ENCODE peak calls at places on chromosomes 16 and 17, in seven cellular contexts. One of them, this sample, is unnamed.

GRCh38 chr17:81253358-81254131 is 14.4 kb downstream of the NDUFAF8 start:
- DNase-seq in Peyer's patch: peak; percentile 47
- DNase-seq in IMR-90: peak; percentile 31
- DNase-seq in heart left ventricle: no peak
- DNase-seq in endodermal cell: peak; percentile 85
- DNase-seq in Panc1: peak; percentile 15
- DNase-seq in tibial artery: no peak
- DNase-seq in this sample: peak; percentile 61

GRCh38 chr17:40325156-40326013 is 16.4 kb downstream of the RARA start:
- DNase-seq in heart left ventricle: peak; percentile 18
- DNase-seq in tibial artery: no peak
- DNase-seq in Panc1: no peak
- DNase-seq in endodermal cell: no peak
- DNase-seq in IMR-90: no peak
- DNase-seq in Peyer's patch: no peak
- DNase-seq in this sample: no peak

GRCh38 chr17:1180958-1181768 is 1.4 kb upstream of the ABR start:
- DNase-seq in heart left ventricle: no peak
- DNase-seq in IMR-90: no peak
- DNase-seq in Peyer's patch: peak; percentile 77
- DNase-seq in Panc1: no peak
- DNase-seq in endodermal cell: peak; percentile 91
- DNase-seq in tibial artery: no peak
- DNase-seq in this sample: no peak

GRCh38 chr16:88058817-88059216 is 107.6 kb downstream of the BANP start:
- DNase-seq in endodermal cell: no peak
- DNase-seq in heart left ventricle: no peak
- DNase-seq in IMR-90: no peak
- DNase-seq in Peyer's patch: no peak
- DNase-seq in tibial artery: no peak
- DNase-seq in Panc1: no peak
- DNase-seq in this sample: peak; percentile 10

GRCh38 chr17:7914771-7915610 is 1.1 kb downstream of the RNF227 start:
- DNase-seq in Peyer's patch: no peak
- DNase-seq in Panc1: no peak
- DNase-seq in IMR-90: peak; percentile 72
- DNase-seq in tibial artery: peak; percentile 78
- DNase-seq in endodermal cell: no peak
- DNase-seq in heart left ventricle: peak; percentile 38
- DNase-seq in this sample: peak; percentile 71

GRCh38 chr16:51165043-51165442 is 14.0 kb upstream of the SALL1 start:
- DNase-seq in IMR-90: no peak
- DNase-seq in endodermal cell: no peak
- DNase-seq in tibial artery: no peak
- DNase-seq in heart left ventricle: no peak
- DNase-seq in Panc1: no peak
- DNase-seq in Peyer's patch: no peak
- DNase-seq in this sample: no peak

GRCh38 chr17:41894791-41895331 is 23.9 kb downstream of the ACLY start:
- DNase-seq in heart left ventricle: no peak
- DNase-seq in endodermal cell: no peak
- DNase-seq in IMR-90: peak; percentile 90
- DNase-seq in tibial artery: no peak
- DNase-seq in Peyer's patch: no peak
- DNase-seq in Panc1: no peak
- DNase-seq in this sample: peak; percentile 69

GRCh38 chr17:48016112-48016511 is 21.5 kb downstream of the COPZ2 start:
- DNase-seq in endodermal cell: peak; percentile 54
- DNase-seq in IMR-90: peak; percentile 86
- DNase-seq in heart left ventricle: no peak
- DNase-seq in Peyer's patch: no peak
- DNase-seq in tibial artery: no peak
- DNase-seq in Panc1: no peak
- DNase-seq in this sample: no peak

GRCh38 chr17:8176197-8176940 is at the start of gene TMEM107:
- DNase-seq in tibial artery: peak; percentile 92
- DNase-seq in Panc1: no peak
- DNase-seq in IMR-90: peak; percentile 72
- DNase-seq in endodermal cell: peak; percentile 99
- DNase-seq in Peyer's patch: peak; percentile 88
- DNase-seq in heart left ventricle: peak; percentile 91
- DNase-seq in this sample: peak; percentile 84

GRCh38 chr17:15946611-15947120 is 1.7 kb downstream of the ADORA2B start:
- DNase-seq in tibial artery: no peak
- DNase-seq in heart left ventricle: no peak
- DNase-seq in Peyer's patch: no peak
- DNase-seq in Panc1: no peak
- DNase-seq in IMR-90: no peak
- DNase-seq in endodermal cell: no peak
- DNase-seq in this sample: no peak

GRCh38 chr17:33927732-33928133 is 327.4 kb upstream of the CCL2 start:
- DNase-seq in Panc1: no peak
- DNase-seq in tibial artery: no peak
- DNase-seq in IMR-90: peak; percentile 29
- DNase-seq in endodermal cell: no peak
- DNase-seq in Peyer's patch: no peak
- DNase-seq in heart left ventricle: no peak
- DNase-seq in this sample: no peak

GRCh38 chr16:4090476-4090875 is 25.8 kb downstream of the ADCY9 start:
- DNase-seq in Panc1: no peak
- DNase-seq in tibial artery: peak; percentile 84
- DNase-seq in Peyer's patch: no peak
- DNase-seq in heart left ventricle: peak; percentile 58
- DNase-seq in IMR-90: no peak
- DNase-seq in endodermal cell: no peak
- DNase-seq in this sample: no peak

GRCh38 chr17:79695293-79696158 is 35.2 kb upstream of the ENPP7 start:
- DNase-seq in Peyer's patch: no peak
- DNase-seq in endodermal cell: no peak
- DNase-seq in heart left ventricle: no peak
- DNase-seq in IMR-90: no peak
- DNase-seq in tibial artery: no peak
- DNase-seq in Panc1: no peak
- DNase-seq in this sample: no peak

GRCh38 chr16:52643006-52643405 is 96.1 kb upstream of the TOX3 start:
- DNase-seq in heart left ventricle: no peak
- DNase-seq in IMR-90: no peak
- DNase-seq in tibial artery: no peak
- DNase-seq in Panc1: no peak
- DNase-seq in endodermal cell: no peak
- DNase-seq in Peyer's patch: no peak
- DNase-seq in this sample: no peak

GRCh38 chr16:56301391-56301850 is 110.1 kb downstream of the GNAO1 start:
- DNase-seq in Panc1: no peak
- DNase-seq in IMR-90: peak; percentile 46
- DNase-seq in endodermal cell: no peak
- DNase-seq in heart left ventricle: no peak
- DNase-seq in Peyer's patch: no peak
- DNase-seq in tibial artery: no peak
- DNase-seq in this sample: no peak

GRCh38 chr17:73646409-73647305 is 2.4 kb upstream of the SDK2 start:
- DNase-seq in Panc1: no peak
- DNase-seq in Peyer's patch: no peak
- DNase-seq in IMR-90: no peak
- DNase-seq in heart left ventricle: no peak
- DNase-seq in endodermal cell: peak; percentile 86
- DNase-seq in tibial artery: no peak
- DNase-seq in this sample: no peak

GRCh38 chr16:49510676-49511305 is 137.2 kb downstream of the C16orf78 start:
- DNase-seq in Peyer's patch: no peak
- DNase-seq in tibial artery: no peak
- DNase-seq in endodermal cell: no peak
- DNase-seq in heart left ventricle: no peak
- DNase-seq in IMR-90: no peak
- DNase-seq in Panc1: no peak
- DNase-seq in this sample: no peak

GRCh38 chr16:10641953-10642949 is 52.5 kb downstream of the TEKT5 start:
- DNase-seq in IMR-90: no peak
- DNase-seq in Panc1: no peak
- DNase-seq in tibial artery: no peak
- DNase-seq in heart left ventricle: no peak
- DNase-seq in endodermal cell: peak; percentile 85
- DNase-seq in Peyer's patch: no peak
- DNase-seq in this sample: no peak
- H3K4me3 ChIP-seq in IMR-90: no peak overlapping the region
- H3K4me3 ChIP-seq in Panc1: no peak overlapping the region
- H3K4me3 ChIP-seq in tibial artery: no peak overlapping the region
- H3K4me3 ChIP-seq in heart left ventricle: no peak overlapping the region
- H3K4me3 ChIP-seq in endodermal cell: no peak overlapping the region
- H3K4me3 ChIP-seq in Peyer's patch: no peak overlapping the region
- H3K4me3 ChIP-seq in this sample: no peak overlapping the region

DNA sequence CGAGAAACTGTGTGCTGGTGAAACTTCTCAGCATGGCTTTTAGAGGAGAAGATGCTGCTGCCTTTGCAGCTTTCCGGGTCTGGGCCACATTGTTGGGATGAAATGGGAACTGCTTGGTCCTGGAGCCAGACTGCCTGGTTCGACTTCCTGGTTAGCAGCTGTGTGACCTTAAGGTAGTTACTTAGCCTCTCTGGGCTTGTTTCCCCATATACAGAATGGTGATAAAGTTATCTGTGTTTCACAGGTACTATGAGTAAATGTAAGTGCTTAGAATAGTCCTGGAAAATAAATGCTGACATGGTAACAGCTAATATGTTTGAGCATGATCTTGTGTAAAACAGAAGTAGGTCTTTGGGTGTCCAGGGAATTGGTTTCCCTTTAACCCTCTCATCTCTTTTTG is 26.3 kb downstream of the AKAP1 start:
- DNase-seq in IMR-90: no peak
- DNase-seq in heart left ventricle: no peak
- DNase-seq in endodermal cell: no peak
- DNase-seq in Peyer's patch: no peak
- DNase-seq in Panc1: no peak
- DNase-seq in tibial artery: no peak
- DNase-seq in this sample: no peak
- H3K4me1 ChIP-seq in IMR-90: no peaks in the 10 kb centered on the region
- H3K4me1 ChIP-seq in heart left ventricle: peaks cover 31% of the 10 kb centered on the region
- H3K4me1 ChIP-seq in endodermal cell: peaks cover 6% of the 10 kb centered on the region
- H3K4me1 ChIP-seq in Peyer's patch: no peaks in the 10 kb centered on the region
- H3K4me1 ChIP-seq in Panc1: peaks cover 36% of the 10 kb centered on the region
- H3K4me1 ChIP-seq in tibial artery: peaks cover 63% of the 10 kb centered on the region
- H3K4me1 ChIP-seq in this sample: no peaks in the 10 kb centered on the region

GRCh38 chr16:66552288-66553143 is at the start of gene CKLF:
- DNase-seq in IMR-90: peak; percentile 83
- DNase-seq in Peyer's patch: peak; percentile 80
- DNase-seq in heart left ventricle: peak; percentile 89
- DNase-seq in endodermal cell: peak; percentile 95
- DNase-seq in tibial artery: peak; percentile 94
- DNase-seq in Panc1: peak; percentile 70
- DNase-seq in this sample: peak; percentile 92
- H3K27ac ChIP-seq in IMR-90: peak within 1 kb of the TSS; percentile 96
- H3K27ac ChIP-seq in Peyer's patch: peak within 1 kb of the TSS; percentile 96
- H3K27ac ChIP-seq in heart left ventricle: peak within 1 kb of the TSS; percentile 84
- H3K27ac ChIP-seq in endodermal cell: no peak within 1 kb of the TSS
- H3K27ac ChIP-seq in tibial artery: peak within 1 kb of the TSS; percentile 96
- H3K27ac ChIP-seq in Panc1: peak within 1 kb of the TSS; percentile 96
- H3K27ac ChIP-seq in this sample: peak within 1 kb of the TSS; percentile 96

DNA sequence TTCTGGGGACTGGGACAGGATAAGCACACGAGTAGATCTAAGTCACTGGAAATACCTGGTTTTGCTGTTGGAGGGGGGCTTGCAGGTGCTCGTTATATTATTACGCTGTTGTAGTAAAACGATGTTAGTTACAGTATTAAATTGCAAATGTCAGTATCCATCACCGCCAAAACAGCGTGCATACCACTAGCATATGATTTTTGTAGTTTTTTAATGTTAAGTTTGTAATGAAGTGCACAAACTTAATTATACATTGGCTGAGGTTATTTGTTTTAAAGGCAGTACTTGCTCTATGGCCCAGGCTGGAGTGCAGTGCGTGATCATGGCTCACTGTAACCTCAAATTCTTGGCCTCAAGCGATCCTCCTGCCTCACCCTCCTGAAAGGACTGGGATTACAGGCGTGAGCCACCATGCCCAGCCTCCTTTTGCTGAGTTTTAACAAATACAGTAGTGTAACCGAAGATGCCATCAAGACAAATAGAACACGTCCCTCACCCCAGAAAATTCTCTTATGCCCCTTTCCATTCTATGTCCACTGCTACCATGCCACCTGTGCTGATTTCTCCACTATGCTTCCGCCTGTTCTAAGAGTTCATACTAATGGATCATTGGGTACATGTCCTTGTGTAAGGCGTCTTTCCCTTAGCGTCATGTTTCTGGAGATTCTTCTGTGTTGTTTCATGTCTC is 20.7 kb upstream of the CSNK1D start:
- DNase-seq in endodermal cell: no peak
- DNase-seq in Peyer's patch: no peak
- DNase-seq in IMR-90: peak; percentile 36
- DNase-seq in tibial artery: no peak
- DNase-seq in Panc1: no peak
- DNase-seq in heart left ventricle: no peak
- DNase-seq in this sample: no peak
- H3K4me3 ChIP-seq in endodermal cell: peak overlapping the region; percentile 71
- H3K4me3 ChIP-seq in Peyer's patch: peak overlapping the region; percentile 84
- H3K4me3 ChIP-seq in IMR-90: no peak overlapping the region
- H3K4me3 ChIP-seq in tibial artery: peak overlapping the region; percentile 84
- H3K4me3 ChIP-seq in Panc1: peak overlapping the region; percentile 45
- H3K4me3 ChIP-seq in heart left ventricle: peak overlapping the region; percentile 48
- H3K4me3 ChIP-seq in this sample: no peak overlapping the region

DNA sequence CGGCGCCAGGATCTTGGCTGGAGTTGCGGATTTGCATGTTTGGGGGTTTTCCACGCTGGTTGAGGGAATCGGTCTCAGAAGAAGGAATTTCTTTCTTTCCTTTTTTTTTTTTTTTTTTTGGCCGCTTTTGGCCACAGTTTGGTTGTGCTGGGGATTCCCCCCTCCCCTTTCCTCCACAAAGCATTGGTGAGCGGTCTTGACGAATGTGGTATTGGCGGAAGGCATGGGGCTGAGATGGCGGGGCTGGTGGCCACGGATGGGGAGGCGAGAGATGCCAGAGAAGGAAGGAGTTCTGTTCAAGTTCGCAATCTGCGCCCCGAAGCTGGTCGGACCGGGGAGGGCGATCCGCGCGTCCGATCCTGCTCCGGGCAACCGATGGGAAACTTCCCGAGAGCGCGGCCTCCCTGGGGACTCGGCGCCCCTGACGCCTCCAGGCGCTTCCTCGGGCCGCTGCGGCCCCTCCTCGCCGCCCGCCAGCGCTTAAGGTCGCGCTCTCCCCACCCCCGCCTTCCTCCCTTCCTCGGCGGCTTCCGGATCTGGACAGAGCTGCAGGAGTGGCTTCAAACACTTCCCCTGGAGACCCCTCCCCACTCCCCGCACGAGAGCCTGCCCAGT is 43.2 kb downstream of the RAI1 start:
- DNase-seq in IMR-90: peak; percentile 54
- DNase-seq in Peyer's patch: peak; percentile 18
- DNase-seq in heart left ventricle: peak; percentile 47
- DNase-seq in endodermal cell: peak; percentile 93
- DNase-seq in Panc1: no peak
- DNase-seq in tibial artery: no peak
- DNase-seq in this sample: no peak
- H3K4me1 ChIP-seq in IMR-90: peaks cover 39% of the 10 kb centered on the region
- H3K4me1 ChIP-seq in Peyer's patch: no peaks in the 10 kb centered on the region
- H3K4me1 ChIP-seq in heart left ventricle: peaks cover 46% of the 10 kb centered on the region
- H3K4me1 ChIP-seq in endodermal cell: peaks cover 8% of the 10 kb centered on the region
- H3K4me1 ChIP-seq in Panc1: peaks cover 68% of the 10 kb centered on the region
- H3K4me1 ChIP-seq in tibial artery: peaks cover 38% of the 10 kb centered on the region
- H3K4me1 ChIP-seq in this sample: no peaks in the 10 kb centered on the region

DNA sequence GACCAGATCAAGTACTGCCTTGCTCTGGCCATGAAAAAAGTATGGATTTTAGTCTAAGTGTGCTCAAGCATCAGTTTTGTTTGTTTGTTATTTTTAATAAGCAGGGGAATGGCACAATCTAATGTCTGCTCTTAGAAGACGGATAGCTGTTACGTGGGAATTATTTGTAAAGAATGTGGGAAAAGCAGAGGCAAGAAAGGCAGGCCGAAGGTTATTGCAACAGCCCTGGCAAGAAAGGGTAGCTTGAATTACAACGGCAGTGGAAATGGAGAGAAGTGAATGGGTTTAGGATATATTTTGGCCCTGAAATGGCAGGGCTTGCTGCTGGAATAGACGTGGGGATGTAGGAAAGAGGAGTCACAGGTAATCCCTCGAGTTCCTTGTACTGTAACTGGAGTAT is 987 bp upstream of the HASPIN start:
- DNase-seq in Panc1: no peak
- DNase-seq in Peyer's patch: no peak
- DNase-seq in IMR-90: peak; percentile 12
- DNase-seq in endodermal cell: no peak
- DNase-seq in tibial artery: no peak
- DNase-seq in heart left ventricle: no peak
- DNase-seq in this sample: no peak
- H3K27ac ChIP-seq in Panc1: peak overlapping the region; percentile 90
- H3K27ac ChIP-seq in Peyer's patch: peak overlapping the region; percentile 93
- H3K27ac ChIP-seq in IMR-90: peak overlapping the region; percentile 98
- H3K27ac ChIP-seq in endodermal cell: no peak overlapping the region
- H3K27ac ChIP-seq in tibial artery: peak overlapping the region; percentile 91
- H3K27ac ChIP-seq in heart left ventricle: no peak overlapping the region
- H3K27ac ChIP-seq in this sample: peak overlapping the region; percentile 87

This sample was measured in uterus.